ENCODE peak calls at places on chromosomes 7 and 10, in four cellular contexts. P is choroid plexus epithelial cell, A is fibroblast of lung, E is left ventricle myocardium inferior. W is an unnamed sample.

GRCh38 chr7:83032195-83032594 is 130.5 kb downstream of the PCLO start:
- DNase-seq in A (no peak), E (no peak), P (no peak), W (no peak)

GRCh38 chr10:88066876-88067275 is 203.5 kb downstream of the PTEN start:
- DNase-seq in P (no peak), E (no peak), A (no peak), W (no peak)

GRCh38 chr10:75408911-75409885 is 7.6 kb upstream of the ZNF503 start:
- DNase-seq in P (no peak), A (peak; percentile 42), E (peak; percentile 83), W (no peak)

GRCh38 chr7:75617634-75618234 is 121.0 kb downstream of the HIP1 start:
- DNase-seq in E (peak; percentile 62), P (peak; percentile 50), A (peak; percentile 6), W (no peak)

GRCh38 chr10:15745748-15746147 is 26.0 kb upstream of the ITGA8 start:
- DNase-seq in A (peak; percentile 45), E (peak; percentile 53), P (peak; percentile 55), W (no peak)

GRCh38 chr10:131246775-131247174 is 64.7 kb downstream of the TCERG1L start:
- DNase-seq in P (no peak), E (no peak), A (no peak), W (no peak)

GRCh38 chr7:44633254-44634186 is 27.1 kb downstream of the OGDH start:
- DNase-seq in A (peak; percentile 97), P (peak; percentile 94), E (peak; percentile 52), W (peak; percentile 79)

GRCh38 chr10:30848396-30849032 is 183.2 kb downstream of the ZNF438 start:
- DNase-seq in P (no peak), A (no peak), E (no peak), W (no peak)

GRCh38 chr10:86753638-86754434 is 2.6 kb upstream of the BMPR1A start:
- DNase-seq in P (no peak), E (peak; percentile 53), A (no peak), W (no peak)

GRCh38 chr10:86749835-86750234 is 6.6 kb upstream of the BMPR1A start:
- DNase-seq in E (no peak), P (no peak), A (no peak), W (no peak)

GRCh38 chr10:86751477-86751876 is 4.9 kb upstream of the BMPR1A start:
- DNase-seq in A (no peak), E (no peak), P (no peak), W (no peak)

GRCh38 chr10:86753056-86753455 is 3.4 kb upstream of the BMPR1A start:
- DNase-seq in E (no peak), P (no peak), A (no peak), W (no peak)

GRCh38 chr10:86752311-86752710 is 4.1 kb upstream of the BMPR1A start:
- DNase-seq in A (no peak), E (no peak), P (no peak), W (no peak)
- TF ChIP-seq CTCF in A (no peak), E (no peak), P (no peak), W (no peak)

GRCh38 chr7:101663747-101664146 is 34.7 kb upstream of the MYL10 start:
- DNase-seq in E (no peak), P (no peak), A (no peak), W (no peak)
- H3K4me3 ChIP-seq in E (no peak overlapping the region), P (no peak overlapping the region), A (no peak overlapping the region), W (no peak overlapping the region)

GRCh38 chr10:109773288-109773687 is 150.0 kb downstream of the XPNPEP1 start:
- DNase-seq in E (no peak), A (no peak), P (no peak), W (no peak)

GRCh38 chr10:109778993-109779392 is 144.3 kb downstream of the XPNPEP1 start:
- DNase-seq in A (no peak), P (no peak), E (no peak), W (no peak)

GRCh38 chr10:109770000-109770399 is 153.3 kb downstream of the XPNPEP1 start:
- DNase-seq in A (no peak), P (no peak), E (no peak), W (no peak)

DNA sequence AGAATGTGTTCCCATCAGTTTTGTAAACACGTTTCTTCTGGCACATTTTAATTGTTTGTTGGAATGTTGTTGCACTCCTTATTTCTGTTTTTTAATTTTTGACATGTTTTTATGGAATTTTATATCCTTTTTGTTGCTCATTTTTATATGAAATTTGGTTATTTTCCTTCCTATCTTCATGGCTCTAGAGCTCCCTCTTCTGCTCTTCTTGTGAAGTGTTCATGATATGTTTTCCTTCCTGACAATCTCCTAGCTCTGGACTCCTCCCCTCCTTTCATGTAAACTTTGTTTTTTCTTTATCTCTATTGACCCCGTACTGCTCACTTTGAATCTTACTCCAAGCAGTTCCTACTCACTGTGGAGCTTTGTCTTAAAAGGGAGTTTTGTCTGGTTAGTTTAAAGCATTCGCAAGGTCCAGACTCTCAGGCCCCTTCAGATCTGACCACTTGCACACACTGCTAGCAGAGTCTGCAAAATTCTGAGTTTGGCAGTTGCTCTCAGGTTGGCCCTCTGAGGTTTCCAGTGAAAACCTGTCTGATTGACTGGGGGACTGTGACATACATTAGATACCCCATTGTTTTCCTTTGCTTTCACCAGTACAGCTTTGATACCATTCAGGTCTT is 149.4 kb downstream of the XPNPEP1 start:
- DNase-seq in P (peak; percentile 69), E (no peak), A (peak; percentile 12), W (no peak)
- TF ChIP-seq CTCF in P (peak; percentile 65), E (peak; percentile 37), A (peak; percentile 38), W (peak; percentile 51)

DNA sequence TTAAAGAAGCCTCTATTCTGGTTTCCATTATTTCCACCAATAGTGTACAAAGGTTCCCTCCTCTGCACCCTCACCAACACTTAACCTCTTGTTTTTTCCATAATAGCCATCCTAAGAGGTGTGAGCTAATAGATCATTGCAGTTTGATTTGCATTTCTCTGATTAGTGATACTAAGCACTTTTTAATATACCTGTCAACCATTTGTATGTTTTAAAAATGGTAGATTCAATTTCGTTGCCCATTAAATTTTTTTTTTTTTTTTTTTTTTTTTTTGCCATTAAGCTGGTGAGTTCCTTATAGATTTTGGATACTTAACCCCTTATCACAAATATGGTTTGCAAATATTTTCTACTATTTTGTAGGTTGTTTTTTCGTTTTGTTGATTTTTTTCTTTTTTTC is 23.2 kb downstream of the WAC start:
- DNase-seq in E (no peak), A (no peak), P (no peak), W (no peak)
- H3K4me3 ChIP-seq in E (no peak overlapping the region), A (no peak overlapping the region), P (no peak overlapping the region), W (no peak overlapping the region)